ENCODE peak calls at places on chromosomes 7 and 10, in four cellular contexts. One of them, this sample, is unnamed.
A peak's percentile ranks its signal among the peaks of the same experiment; 100 is the strongest.

GRCh38 chr7:28608766-28609165 is 196.4 kb downstream of the CREB5 start:
- DNase-seq in C1 segment of cervical spinal cord: no peak
- DNase-seq in esophagus muscularis mucosa: no peak
- DNase-seq in left ventricle myocardium inferior: no peak
- DNase-seq in this sample: no peak

GRCh38 chr7:151888716-151889115 is 11.8 kb upstream of the PRKAG2 start:
- DNase-seq in left ventricle myocardium inferior: no peak
- DNase-seq in esophagus muscularis mucosa: no peak
- DNase-seq in C1 segment of cervical spinal cord: no peak
- DNase-seq in this sample: no peak

GRCh38 chr7:14201353-14201752 is 211.9 kb upstream of the ETV1 start:
- DNase-seq in C1 segment of cervical spinal cord: no peak
- DNase-seq in left ventricle myocardium inferior: no peak
- DNase-seq in esophagus muscularis mucosa: no peak
- DNase-seq in this sample: no peak

GRCh38 chr7:25392571-25393338 is 164.5 kb upstream of the NPVF start:
- DNase-seq in C1 segment of cervical spinal cord: no peak
- DNase-seq in esophagus muscularis mucosa: peak; percentile 64
- DNase-seq in left ventricle myocardium inferior: no peak
- DNase-seq in this sample: no peak

GRCh38 chr10:79938728-79939380 is 10.1 kb downstream of the SFTPD start:
- DNase-seq in esophagus muscularis mucosa: peak; percentile 82
- DNase-seq in left ventricle myocardium inferior: peak; percentile 27
- DNase-seq in C1 segment of cervical spinal cord: peak; percentile 39
- DNase-seq in this sample: no peak

GRCh38 chr7:111408726-111409125 is 153.6 kb downstream of the IMMP2L start:
- DNase-seq in left ventricle myocardium inferior: no peak
- DNase-seq in esophagus muscularis mucosa: no peak
- DNase-seq in C1 segment of cervical spinal cord: no peak
- DNase-seq in this sample: no peak

GRCh38 chr7:96320437-96320836 is 1.5 kb downstream of the SLC25A13 start:
- DNase-seq in left ventricle myocardium inferior: no peak
- DNase-seq in C1 segment of cervical spinal cord: no peak
- DNase-seq in esophagus muscularis mucosa: no peak
- DNase-seq in this sample: no peak

GRCh38 chr7:1555046-1555812 is 776 bp downstream of the TMEM184A start:
- DNase-seq in C1 segment of cervical spinal cord: no peak
- DNase-seq in left ventricle myocardium inferior: no peak
- DNase-seq in esophagus muscularis mucosa: no peak
- DNase-seq in this sample: no peak

GRCh38 chr7:123675092-123675473 is 19.4 kb downstream of the LMOD2 start:
- DNase-seq in esophagus muscularis mucosa: no peak
- DNase-seq in left ventricle myocardium inferior: no peak
- DNase-seq in C1 segment of cervical spinal cord: no peak
- DNase-seq in this sample: no peak

GRCh38 chr10:70981171-70981836 is 92.9 kb upstream of the PCBD1 start:
- DNase-seq in C1 segment of cervical spinal cord: no peak
- DNase-seq in left ventricle myocardium inferior: no peak
- DNase-seq in esophagus muscularis mucosa: no peak
- DNase-seq in this sample: no peak